ENCODE peak calls at places on chromosomes 11 and 22, in four cellular contexts. P, I, F and D are unnamed samples.

GRCh38 chr11:18671246-18671645 is 27.3 kb upstream of the TMEM86A start:
- DNase-seq in P (no peak), I (no peak), F (no peak), D (no peak)

GRCh38 chr11:69625476-69625875 is 15.5 kb upstream of the CCND1 start:
- DNase-seq in P (no peak), I (no peak), F (no peak), D (no peak)

GRCh38 chr11:117187799-117188481 is 9.4 kb downstream of the SIDT2 start:
- DNase-seq in P (no peak), I (no peak), F (no peak), D (no peak)

GRCh38 chr11:24588075-24588474 is 91.2 kb downstream of the LUZP2 start:
- DNase-seq in P (no peak), I (no peak), F (peak), D (no peak)

GRCh38 chr11:125956371-125956770 is 10.5 kb downstream of the VSIG10L2 start:
- DNase-seq in P (no peak), I (no peak), F (peak), D (no peak)

GRCh38 chr11:64644348-64645242 is 53.6 kb downstream of the SLC22A12 start:
- DNase-seq in P (no peak), I (peak), F (no peak), D (no peak)

GRCh38 chr11:46353706-46354105 is 6.4 kb downstream of the DGKZ start:
- DNase-seq in P (no peak), I (no peak), F (peak), D (no peak)

GRCh38 chr11:45859661-45860140 is 12.4 kb downstream of the CRY2 start:
- DNase-seq in P (no peak), I (no peak), F (peak), D (no peak)

GRCh38 chr11:61860054-61860903 is 31.1 kb downstream of the FADS3 start:
- DNase-seq in P (peak), I (no peak), F (no peak), D (no peak)

GRCh38 chr11:90639687-90640086 is 416.8 kb upstream of the CHORDC1 start:
- DNase-seq in P (no peak), I (no peak), F (no peak), D (no peak)

GRCh38 chr11:17410606-17411379 is 22.3 kb upstream of the KCNJ11 start:
- DNase-seq in P (no peak), I (no peak), F (no peak), D (no peak)

GRCh38 chr11:5516599-5516998 is at the start of gene UBQLNL:
- DNase-seq in P (no peak), I (no peak), F (no peak), D (no peak)

GRCh38 chr11:10164621-10165020 is 129.4 kb downstream of the SBF2 start:
- DNase-seq in P (no peak), I (no peak), F (peak), D (no peak)

GRCh38 chr11:119791701-119792151 is 62.7 kb upstream of the NECTIN1 start:
- DNase-seq in P (no peak), I (no peak), F (peak), D (no peak)

GRCh38 chr11:116207349-116207748 is 565.4 kb downstream of the BUD13 start:
- DNase-seq in P (no peak), I (no peak), F (no peak), D (no peak)

GRCh38 chr11:72243567-72244316 is at the start of gene PHOX2A:
- DNase-seq in P (no peak), I (no peak), F (no peak), D (no peak)

GRCh38 chr11:46588915-46589314 is 4.9 kb downstream of the AMBRA1 start:
- DNase-seq in P (peak), I (no peak), F (no peak), D (no peak)

GRCh38 chr11:111602865-111603632 is 800 bp downstream of the SIK2 start:
- DNase-seq in P (peak), I (no peak), F (peak), D (no peak)

GRCh38 chr22:49776891-49777290 is 50.8 kb downstream of the BRD1 start:
- DNase-seq in P (no peak), I (no peak), F (no peak), D (no peak)

GRCh38 chr22:24088796-24089195 is 77.7 kb downstream of the CABIN1 start:
- DNase-seq in P (no peak), I (no peak), F (peak), D (no peak)

GRCh38 chr11:117915672-117916235 is 13.4 kb downstream of the TMPRSS13 start:
- DNase-seq in P (no peak), I (no peak), F (no peak), D (no peak)

DNA sequence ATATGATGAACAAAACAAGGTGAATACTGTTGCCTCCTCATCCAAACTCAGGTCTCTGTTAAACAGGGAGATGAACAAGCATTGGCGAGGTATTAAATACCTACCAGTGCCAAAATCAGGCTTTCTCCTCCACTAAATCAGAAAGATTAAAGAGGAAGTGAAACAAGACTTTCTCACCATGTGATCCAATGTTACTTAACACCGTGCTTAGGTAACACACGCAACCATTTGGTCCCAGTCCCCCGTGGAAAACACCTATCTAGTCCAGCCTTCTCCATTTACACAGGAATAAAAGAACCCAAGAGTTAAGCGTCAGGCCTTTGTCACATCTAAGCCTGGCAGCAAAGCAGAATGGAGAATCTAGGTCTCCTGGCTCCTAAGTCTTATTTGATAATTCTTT is 34.5 kb downstream of the TENM4 start:
- DNase-seq in P (no peak), I (no peak), F (no peak), D (no peak)
- TF ChIP-seq MAZ in P (no peak), I (no peak), F (no peak), D (no peak)

GRCh38 chr11:124791626-124792341 is 8.4 kb downstream of the MSANTD2 start:
- DNase-seq in P (no peak), I (no peak), F (peak), D (no peak)
- TF ChIP-seq MAZ in P (no peak), I (no peak), F (no peak), D (no peak)

GRCh38 chr11:37089439-37089838 is 491.4 kb upstream of the RAG2 start:
- DNase-seq in P (no peak), I (no peak), F (no peak), D (no peak)
- TF ChIP-seq MAZ in P (no peak), I (no peak), F (no peak), D (no peak)

DNA sequence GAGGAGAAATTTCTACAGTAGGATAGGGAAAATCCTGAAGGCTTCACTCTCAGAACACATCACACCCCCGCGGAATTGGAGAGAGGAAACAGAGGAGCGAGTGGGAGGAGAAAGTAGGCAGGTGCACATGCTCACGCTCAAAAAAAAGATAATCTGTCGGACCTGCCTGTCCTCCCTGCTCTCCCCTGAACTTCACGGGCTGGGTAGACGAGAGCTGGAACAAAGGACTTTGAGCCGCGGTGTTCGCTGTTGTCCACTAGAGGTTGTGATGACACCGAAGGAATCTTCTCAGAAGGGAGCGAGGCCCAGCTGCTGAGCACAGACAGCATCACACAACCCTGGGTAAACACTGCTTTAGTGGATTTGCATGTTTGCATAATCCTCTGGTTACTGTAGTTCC is 5.0 kb downstream of the SEZ6L start:
- DNase-seq in P (peak), I (peak), F (no peak), D (peak)
- TF ChIP-seq MAZ in P (no peak), I (no peak), F (no peak), D (no peak)

DNA sequence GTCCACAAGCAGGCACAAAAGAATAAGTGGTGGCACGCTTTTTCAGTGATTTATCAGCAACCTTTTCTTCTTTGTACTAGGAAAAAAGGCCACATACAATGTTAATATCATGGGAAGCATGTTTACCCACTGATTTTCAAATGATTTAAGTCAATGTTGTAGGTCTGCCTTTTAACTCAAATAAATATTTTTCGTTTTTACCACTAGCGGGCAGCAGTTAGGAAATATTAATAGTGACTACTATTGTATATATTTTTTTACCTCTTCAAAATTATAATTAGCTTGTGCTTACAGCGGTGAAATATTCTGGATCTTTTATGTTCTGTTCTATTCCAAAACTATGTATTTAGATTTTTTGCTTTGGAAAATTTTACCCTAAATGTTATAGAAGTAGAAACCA is 6.4 kb upstream of the SLC17A6 start:
- DNase-seq in P (no peak), I (no peak), F (no peak), D (no peak)
- TF ChIP-seq MAZ in P (no peak), I (no peak), F (no peak), D (no peak)

GRCh38 chr22:44355688-44356070 is 42.9 kb upstream of the SHISAL1 start:
- DNase-seq in P (no peak), I (no peak), F (no peak), D (no peak)
- TF ChIP-seq MAZ in P (no peak), I (no peak), F (no peak), D (no peak)

DNA sequence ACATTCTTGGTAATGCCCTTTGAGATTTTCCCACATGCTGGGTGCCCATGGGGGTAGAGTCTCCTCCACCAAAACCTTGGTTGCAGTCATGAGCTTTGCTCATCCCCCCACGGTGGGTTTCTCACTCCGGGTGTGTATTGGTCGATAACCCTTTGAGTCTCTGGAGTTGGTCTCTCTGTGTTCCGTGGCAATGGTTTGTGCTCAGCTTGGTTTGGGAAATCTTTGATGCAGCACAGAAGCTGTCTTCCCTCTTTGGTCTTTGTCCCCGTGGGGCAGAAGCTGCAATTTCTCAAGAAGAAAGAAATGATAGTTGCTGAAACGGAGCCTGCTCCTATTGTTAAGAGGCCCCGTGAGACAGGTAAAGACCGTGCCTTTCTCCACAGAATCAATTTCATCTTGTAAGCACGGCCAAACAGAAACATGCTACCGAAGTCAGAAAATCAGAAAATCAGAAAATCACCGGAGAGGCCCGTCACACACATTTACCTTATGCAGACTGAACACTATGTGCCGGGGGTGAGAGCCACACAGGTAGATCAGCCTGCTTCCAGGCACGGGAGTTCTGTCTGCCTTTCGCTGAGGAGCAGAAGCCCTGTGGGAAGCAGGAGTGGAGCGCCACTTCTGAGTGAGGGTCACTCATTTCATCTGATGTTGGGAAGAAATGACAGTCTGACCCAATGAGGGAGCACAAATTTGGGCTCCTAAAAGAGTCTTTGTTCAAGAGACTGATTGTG is 186.1 kb downstream of the TBC1D22A start:
- DNase-seq in P (no peak), I (no peak), F (no peak), D (no peak)
- TF ChIP-seq MAZ in P (no peak), I (no peak), F (no peak), D (no peak)

DNA sequence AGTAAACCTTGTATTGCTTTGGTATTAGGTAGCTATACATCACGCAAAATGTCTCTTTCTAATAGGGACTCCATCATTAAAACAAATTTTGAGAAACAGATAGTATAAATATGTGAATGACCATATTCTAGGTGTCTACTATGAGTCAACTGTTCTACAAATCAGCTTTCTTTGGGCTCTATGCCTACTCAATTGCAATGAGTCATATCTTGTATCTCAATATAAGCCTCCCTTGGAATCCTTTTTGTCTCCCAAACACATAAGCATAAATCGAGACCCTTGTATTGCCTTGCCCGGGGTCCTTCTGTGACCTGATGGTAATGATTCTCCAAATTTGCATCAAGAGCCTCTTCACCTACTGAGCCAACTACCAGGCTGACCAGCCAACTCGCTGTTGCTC is 22.3 kb downstream of the BLID start:
- DNase-seq in P (no peak), I (no peak), F (peak), D (no peak)
- TF ChIP-seq MAZ in P (no peak), I (no peak), F (no peak), D (no peak)

DNA sequence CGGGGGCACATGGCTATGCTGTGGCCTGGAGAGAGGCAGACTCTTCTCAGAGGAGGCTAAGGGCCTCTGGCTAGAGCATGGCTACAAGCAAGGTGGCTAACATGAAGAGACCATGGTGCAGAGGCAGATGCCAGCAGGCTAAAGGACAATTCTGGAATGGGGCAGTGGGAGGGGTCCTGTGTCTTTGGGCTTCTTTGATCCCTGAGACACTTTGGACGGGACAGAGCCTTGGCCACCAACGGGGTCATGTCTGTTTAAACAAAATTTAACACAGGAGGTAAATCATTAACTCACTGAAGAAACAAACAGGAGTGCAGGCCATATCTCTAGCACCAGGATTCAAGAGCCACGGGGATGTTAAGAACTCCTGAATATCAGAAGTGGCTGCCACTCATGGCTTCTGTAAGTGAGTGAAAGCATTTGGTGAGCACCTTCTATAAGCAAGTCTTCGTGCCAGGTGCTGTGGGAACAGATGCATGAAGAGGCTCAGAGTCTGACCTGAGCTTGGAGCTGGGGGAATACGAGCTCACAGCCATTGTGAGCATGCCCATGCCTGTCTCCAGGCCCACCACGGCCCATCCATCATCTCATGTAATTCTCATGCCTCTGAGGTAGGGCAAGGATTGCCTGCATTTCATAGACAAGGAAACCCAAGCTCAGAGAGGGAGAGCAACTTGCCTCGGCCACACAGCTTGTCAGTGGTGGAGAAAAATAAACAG is 18.3 kb upstream of the ZNRF3 start:
- DNase-seq in P (no peak), I (no peak), F (no peak), D (peak)
- TF ChIP-seq MAZ in P (no peak), I (no peak), F (no peak), D (no peak)

DNA sequence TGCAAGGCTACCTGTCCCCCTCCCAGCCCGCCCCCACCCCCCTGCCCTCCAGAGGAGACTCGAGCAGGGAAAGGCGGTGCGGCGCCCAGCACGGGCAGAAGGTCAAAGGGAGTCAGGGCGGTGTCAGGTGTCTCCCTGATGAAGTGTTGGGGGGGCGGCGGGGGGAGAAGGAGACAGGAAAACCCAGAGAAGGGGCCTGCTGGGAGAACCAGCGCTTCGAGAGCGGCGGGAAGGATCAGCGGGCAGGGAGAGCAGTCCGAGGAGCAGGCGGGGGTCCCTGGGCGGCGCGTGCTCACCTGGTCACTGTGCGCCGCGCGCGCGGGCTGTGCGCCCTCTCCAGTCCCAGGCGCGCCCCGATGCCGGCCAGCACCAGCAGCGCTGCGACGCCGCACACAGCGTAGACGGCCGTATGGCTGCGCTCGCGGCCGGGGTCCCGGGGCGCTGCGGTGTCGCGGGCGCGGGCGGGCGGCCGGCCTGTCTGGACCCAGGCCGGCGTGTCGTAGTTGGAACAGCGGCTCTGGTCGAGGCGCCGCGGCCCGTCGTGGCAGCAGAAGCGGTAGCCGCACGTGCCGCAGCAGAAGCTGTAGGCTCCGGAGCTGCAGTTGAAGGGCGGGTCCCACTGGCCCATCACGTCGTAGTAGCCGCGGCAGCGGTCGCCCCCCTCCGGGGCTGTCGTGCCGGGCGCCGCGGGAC is 886 bp downstream of the SHISA8 start:
- DNase-seq in P (no peak), I (no peak), F (no peak), D (no peak)
- TF ChIP-seq MAZ in P (no peak), I (no peak), F (no peak), D (no peak)